ENCODE peak calls at places on chromosomes 5 and 9, in six cellular contexts. R, W, L, J, N and B are unnamed samples.

GRCh38 chr9:88531920-88532319 is 3.1 kb upstream of the NXNL2 start:
- DNase-seq in R (no peak), W (no peak), L (no peak), J (no peak), N (no peak), B (no peak)

GRCh38 chr5:98258939-98259338 is 514.5 kb upstream of the RGMB start:
- DNase-seq in R (no peak), W (no peak), L (no peak), J (no peak), N (no peak), B (no peak)

GRCh38 chr9:117325789-117326185 is 89.1 kb downstream of the ASTN2 start:
- DNase-seq in R (no peak), W (no peak), L (no peak), J (no peak), N (no peak), B (no peak)

GRCh38 chr9:112764344-112764743 is 13.8 kb downstream of the SNX30 start:
- DNase-seq in R (no peak), W (no peak), L (no peak), J (no peak), N (no peak), B (no peak)

GRCh38 chr9:128552744-128553221 is 396 bp downstream of the SPTAN1 start:
- DNase-seq in R (peak; percentile 53), W (peak; percentile 40), L (no peak), J (no peak), N (peak; percentile 24), B (no peak)

GRCh38 chr5:130541617-130542221 is 623.3 kb downstream of the HINT1 start:
- DNase-seq in R (no peak), W (peak; percentile 68), L (no peak), J (no peak), N (no peak), B (no peak)

GRCh38 chr5:1916041-1917001 is 33.6 kb upstream of the IRX4 start:
- DNase-seq in R (no peak), W (no peak), L (no peak), J (no peak), N (no peak), B (no peak)

GRCh38 chr5:61245486-61245885 is 83.2 kb upstream of the SMIM15 start:
- DNase-seq in R (no peak), W (no peak), L (no peak), J (no peak), N (no peak), B (no peak)

GRCh38 chr9:85510830-85511504 is 230.8 kb downstream of the AGTPBP1 start:
- DNase-seq in R (no peak), W (no peak), L (no peak), J (no peak), N (no peak), B (no peak)

GRCh38 chr5:35458824-35459207 is 158.8 kb upstream of the SPEF2 start:
- DNase-seq in R (no peak), W (no peak), L (no peak), J (no peak), N (no peak), B (no peak)

GRCh38 chr5:9212605-9213004 is 333.3 kb downstream of the SEMA5A start:
- DNase-seq in R (no peak), W (no peak), L (no peak), J (no peak), N (no peak), B (no peak)

GRCh38 chr5:124906339-124907097 is 160.1 kb upstream of the ZNF608 start:
- DNase-seq in R (no peak), W (peak; percentile 24), L (no peak), J (no peak), N (peak; percentile 10), B (peak; percentile 53)

GRCh38 chr5:42566658-42567313 is 143.5 kb downstream of the GHR start:
- DNase-seq in R (no peak), W (no peak), L (no peak), J (no peak), N (no peak), B (no peak)

GRCh38 chr5:178324481-178325310 is 92.1 kb upstream of the PHYKPL start:
- DNase-seq in R (peak; percentile 58), W (no peak), L (no peak), J (peak; percentile 76), N (no peak), B (no peak)

GRCh38 chr9:89795555-89796195 is 190.9 kb downstream of the GADD45G start:
- DNase-seq in R (no peak), W (no peak), L (no peak), J (no peak), N (no peak), B (no peak)

GRCh38 chr9:121860744-121861143 is 209.3 kb downstream of the DAB2IP start:
- DNase-seq in R (no peak), W (no peak), L (no peak), J (no peak), N (no peak), B (peak; percentile 58)